ENCODE peak calls at places on chromosomes 4 and X, in ten cellular contexts. O is mammary epithelial cell; M is occipital lobe; U is T-helper 9 cell; Q is KBM-7; G is NCI-H345; F is prostate gland; W is fibroblast of the aortic adventitia; V is left ventricle myocardium superior; P is activated CD4-positive, alpha-beta T cell treated with anti-CD3 and anti-CD28 coated beads, Interleukin-2, amount 10 ng/mL, durations not matched to agents 7 days and 5 days. L is an unnamed sample.

GRCh38 chr4:1137063-1137771 is 23.9 kb upstream of the RNF212 start:
- DNase-seq in F (no peak), P (no peak), W (peak), U (no peak), V (no peak), O (no peak), G (no peak), M (no peak), Q (no peak), L (no peak)

GRCh38 chr4:7017446-7018048 is 25.6 kb upstream of the TADA2B start:
- DNase-seq in W (no peak), O (no peak), U (no peak), V (no peak), P (no peak), Q (no peak), G (no peak), M (no peak), F (no peak), L (no peak)

GRCh38 chrX:16451331-16451730 is 198.6 kb upstream of the S100G start:
- DNase-seq in F (no peak), V (no peak), M (no peak), O (no peak), Q (no peak), G (no peak), U (no peak), P (no peak), W (peak), L (no peak)

GRCh38 chrX:41722816-41723215 is 1.2 kb upstream of the GPR82 start:
- DNase-seq in P (no peak), M (no peak), U (no peak), V (no peak), F (no peak), G (no peak), O (no peak), W (peak), Q (no peak), L (peak)

GRCh38 chr4:139300431-139301142 is 718 bp upstream of the NAA15 start:
- DNase-seq in V (no peak), U (no peak), Q (no peak), M (peak), F (peak), O (peak), P (peak), G (no peak), W (peak), L (no peak)

GRCh38 chr4:168737441-168738176 is 240.8 kb downstream of the PALLD start:
- DNase-seq in U (no peak), Q (no peak), V (no peak), P (no peak), M (no peak), O (no peak), G (no peak), W (peak), F (no peak), L (peak)

GRCh38 chr4:75736862-75737261 is 12.5 kb downstream of the USO1 start:
- DNase-seq in W (peak), G (no peak), P (no peak), F (no peak), M (no peak), U (no peak), O (no peak), V (no peak), Q (no peak), L (no peak)

GRCh38 chr4:15990570-15991285 is 27.8 kb upstream of the FGFBP2 start:
- DNase-seq in G (no peak), Q (no peak), M (no peak), U (no peak), O (no peak), P (no peak), V (no peak), F (no peak), W (no peak), L (no peak)

GRCh38 chr4:142036795-142037583 is 400.6 kb downstream of the IL15 start:
- DNase-seq in G (no peak), P (no peak), F (no peak), W (peak), Q (no peak), U (no peak), M (no peak), O (peak), V (no peak), L (no peak)

GRCh38 chrX:72128881-72129280 is 2.8 kb downstream of the RTL5 start:
- DNase-seq in V (no peak), G (peak), F (no peak), Q (peak), U (no peak), P (no peak), M (no peak), W (no peak), O (no peak), L (no peak)

GRCh38 chr4:27861802-27862201 is 1001.2 kb downstream of the STIM2 start:
- DNase-seq in Q (no peak), O (peak), W (peak), G (no peak), P (no peak), M (peak), F (no peak), V (no peak), U (no peak), L (no peak)

GRCh38 chrX:138127314-138127713 is 561.4 kb downstream of the ZIC3 start:
- DNase-seq in F (no peak), W (no peak), O (peak), M (no peak), U (no peak), P (no peak), V (no peak), G (no peak), Q (no peak), L (no peak)

GRCh38 chr4:146638801-146639351 is at the start of gene POU4F2:
- DNase-seq in V (peak), Q (peak), G (peak), W (no peak), O (no peak), P (no peak), U (no peak), F (no peak), M (no peak), L (no peak)

GRCh38 chr4:54322817-54323417 is 93.8 kb downstream of the PDGFRA start:
- DNase-seq in P (peak), Q (peak), O (peak), M (peak), W (peak), F (peak), G (peak), U (peak), V (peak), L (peak)

GRCh38 chr4:186728631-186729271 is 5.1 kb upstream of the FAT1 start:
- DNase-seq in W (no peak), M (no peak), Q (no peak), F (no peak), P (no peak), U (no peak), G (no peak), V (no peak), O (peak), L (no peak)

GRCh38 chrX:127621780-127622179 is 430.4 kb downstream of the ACTRT1 start:
- DNase-seq in P (no peak), Q (no peak), U (no peak), V (no peak), G (no peak), M (no peak), F (no peak), O (no peak), W (no peak), L (no peak)

GRCh38 chr4:157185363-157185762 is 35.2 kb upstream of the GRIA2 start:
- DNase-seq in W (no peak), O (no peak), M (no peak), P (no peak), F (no peak), U (no peak), V (no peak), Q (no peak), G (no peak), L (no peak)

GRCh38 chr4:137997496-137997895 is 244.7 kb downstream of the SLC7A11 start:
- DNase-seq in M (no peak), O (peak), V (no peak), W (no peak), P (no peak), Q (no peak), G (no peak), F (no peak), U (no peak), L (no peak)

GRCh38 chrX:119692241-119693031 is 532 bp downstream of the SEPTIN6 start:
- DNase-seq in Q (peak), P (peak), U (peak), M (no peak), G (no peak), W (peak), O (peak), V (peak), F (peak), L (no peak)

GRCh38 chrX:154490021-154490413 is 412 bp downstream of the SLC10A3 start:
- DNase-seq in O (peak), U (no peak), G (no peak), F (no peak), Q (peak), P (peak), V (no peak), W (peak), M (no peak), L (no peak)

GRCh38 chrX:102624105-102624504 is 24.8 kb downstream of the ARMCX5 start:
- DNase-seq in G (no peak), P (no peak), O (no peak), U (no peak), V (no peak), Q (no peak), W (peak), M (peak), F (no peak), L (no peak)

L was measured in AG04450.